ENCODE peak calls at places on chromosomes 11 and 22, in eight cellular contexts. P, M, U, A, X, V, G and B are unnamed samples.

GRCh38 chr22:42229455-42230149 is 40.9 kb downstream of the TCF20 start:
- DNase-seq in V (no peak), X (no peak), P (no peak), A (no peak), U (no peak), G (no peak), M (no peak), B (no peak)

GRCh38 chr11:117684731-117685130 is 112.3 kb downstream of the DSCAML1 start:
- DNase-seq in P (no peak), M (no peak), V (no peak), X (no peak), U (no peak), A (no peak), G (no peak), B (no peak)

GRCh38 chr11:124446926-124447325 is 1.4 kb upstream of the OR8B8 start:
- DNase-seq in G (no peak), X (no peak), M (no peak), A (no peak), V (no peak), U (no peak), P (no peak), B (no peak)

GRCh38 chr11:12137938-12138731 is 27.7 kb downstream of the MICAL2 start:
- DNase-seq in U (no peak), X (peak), M (no peak), A (no peak), V (peak), P (no peak), G (no peak), B (peak)

GRCh38 chr11:2378527-2379210 is 1.6 kb downstream of the CD81 start:
- DNase-seq in A (peak), U (no peak), P (peak), M (peak), X (peak), G (no peak), V (no peak), B (no peak)

GRCh38 chr11:70623906-70624597 is 225.7 kb downstream of the CTTN start:
- DNase-seq in G (no peak), X (no peak), V (no peak), P (no peak), A (no peak), U (no peak), M (no peak), B (no peak)

GRCh38 chr22:20080445-20080775 is 369 bp downstream of the DGCR8 start:
- DNase-seq in P (peak), X (no peak), A (peak), U (peak), M (peak), G (peak), V (peak), B (peak)

GRCh38 chr22:21791635-21792625 is 56.3 kb upstream of the YPEL1 start:
- DNase-seq in V (peak), G (no peak), A (no peak), U (no peak), M (no peak), X (no peak), P (no peak), B (peak)

GRCh38 chr11:126857860-126858808 is 142.4 kb downstream of the KIRREL3 start:
- DNase-seq in A (no peak), X (no peak), G (no peak), M (peak), V (no peak), U (no peak), P (no peak), B (no peak)

GRCh38 chr11:47259178-47259977 is 1.6 kb downstream of the NR1H3 start:
- DNase-seq in G (peak), A (no peak), P (no peak), U (peak), M (no peak), X (no peak), V (no peak), B (no peak)

GRCh38 chr22:49372111-49372529 is 455.6 kb downstream of the BRD1 start:
- DNase-seq in P (no peak), V (no peak), X (no peak), A (no peak), U (no peak), M (no peak), G (no peak), B (no peak)

GRCh38 chr11:125174057-125174456 is 9.5 kb downstream of the PKNOX2 start:
- DNase-seq in P (no peak), U (no peak), V (no peak), M (no peak), A (no peak), X (no peak), G (no peak), B (no peak)

GRCh38 chr11:75570559-75571139 is 8.6 kb downstream of the SERPINH1 start:
- DNase-seq in P (no peak), M (peak), X (no peak), A (no peak), U (no peak), V (no peak), G (no peak), B (no peak)

GRCh38 chr11:93700830-93701229 is 39.3 kb downstream of the CEP295 start:
- DNase-seq in U (no peak), X (no peak), P (no peak), M (no peak), V (peak), G (no peak), A (no peak), B (no peak)

GRCh38 chr22:19733755-19734154 is 10.4 kb downstream of the GP1BB start:
- DNase-seq in G (no peak), A (no peak), U (no peak), X (no peak), P (no peak), V (no peak), M (no peak), B (no peak)

GRCh38 chr11:46247664-46248063 is 29.8 kb upstream of the CREB3L1 start:
- DNase-seq in A (no peak), P (no peak), U (peak), V (peak), X (peak), M (peak), G (peak), B (no peak)

GRCh38 chr11:36456136-36456535 is 53.9 kb downstream of the TRAF6 start:
- DNase-seq in U (no peak), M (no peak), X (no peak), A (no peak), V (no peak), G (no peak), P (no peak), B (no peak)

GRCh38 chr11:2988361-2988762 is 3.8 kb downstream of the NAP1L4 start:
- DNase-seq in A (no peak), X (no peak), P (no peak), G (no peak), M (no peak), V (no peak), U (no peak), B (no peak)

GRCh38 chr11:44760917-44761545 is 34.3 kb downstream of the TSPAN18 start:
- DNase-seq in V (peak), P (no peak), U (peak), G (no peak), M (no peak), A (peak), X (peak), B (no peak)

GRCh38 chr11:69950120-69950519 is 128.0 kb upstream of the ANO1 start:
- DNase-seq in X (peak), U (no peak), P (no peak), M (no peak), V (peak), G (no peak), A (peak), B (no peak)

GRCh38 chr22:42300286-42301071 is 30.0 kb upstream of the TCF20 start:
- DNase-seq in V (no peak), A (no peak), M (no peak), U (no peak), G (peak), X (no peak), P (no peak), B (no peak)

GRCh38 chr11:66327171-66328035 is 8.8 kb downstream of the RIN1 start:
- DNase-seq in M (no peak), A (no peak), P (no peak), G (no peak), V (peak), U (no peak), X (peak), B (no peak)

GRCh38 chr11:12540075-12540685 is 134.0 kb upstream of the TEAD1 start:
- DNase-seq in X (peak), G (no peak), V (peak), M (no peak), P (no peak), A (no peak), U (no peak), B (no peak)

GRCh38 chr11:35529971-35530495 is 4.6 kb upstream of the PAMR1 start:
- DNase-seq in G (no peak), P (peak), X (peak), V (peak), A (peak), M (no peak), U (no peak), B (no peak)

GRCh38 chr22:40182231-40182835 is 4.6 kb downstream of the TNRC6B start:
- DNase-seq in A (no peak), G (no peak), M (no peak), V (no peak), X (no peak), P (no peak), U (no peak), B (no peak)

GRCh38 chr22:17628304-17629166 is at the start of gene ATP6V1E1:
- DNase-seq in M (peak), A (peak), X (peak), U (peak), G (peak), P (peak), V (peak), B (peak)

GRCh38 chr11:62124186-62125113 is 639 bp downstream of the INCENP start:
- DNase-seq in U (peak), X (peak), G (no peak), P (peak), M (no peak), A (no peak), V (peak), B (no peak)

GRCh38 chr11:10587995-10588394 is 19.5 kb upstream of the LYVE1 start:
- DNase-seq in G (no peak), U (no peak), V (no peak), M (no peak), X (no peak), P (no peak), A (no peak), B (no peak)
- H3K27ac ChIP-seq in G (no peak), U (no peak), V (no peak), M (no peak), X (no peak), P (no peak), A (peak), B (no peak)

DNA sequence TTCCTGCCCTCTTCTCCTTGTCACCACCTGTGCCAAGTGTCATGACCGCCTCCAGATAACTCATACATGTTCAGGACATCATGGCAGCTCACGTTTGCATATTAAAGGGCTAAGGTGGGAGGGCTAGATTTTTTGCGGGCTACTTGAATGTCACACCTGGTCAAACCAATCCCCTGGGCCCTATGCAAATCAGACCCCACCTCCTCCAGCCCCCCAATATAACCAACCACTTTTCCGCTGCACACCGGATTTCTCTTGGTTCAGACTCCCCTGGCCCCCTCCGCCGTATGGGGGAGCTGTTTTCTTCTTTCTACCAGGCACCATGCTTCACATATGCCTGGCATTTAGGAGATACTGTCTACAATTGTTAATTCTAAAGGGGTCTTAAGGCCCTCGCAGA is 12.6 kb downstream of the UPB1 start:
- DNase-seq in X (no peak), G (no peak), U (peak), V (no peak), M (no peak), A (no peak), P (no peak), B (no peak)
- H3K27ac ChIP-seq in X (no peak), G (no peak), U (peak), V (no peak), M (no peak), A (no peak), P (no peak), B (no peak)

GRCh38 chr22:31919730-31920129 is 24.6 kb upstream of the YWHAH start:
- DNase-seq in A (no peak), P (no peak), G (no peak), X (no peak), V (no peak), U (no peak), M (no peak), B (no peak)

GRCh38 chr22:31917227-31917921 is 27.0 kb upstream of the YWHAH start:
- DNase-seq in U (no peak), M (no peak), G (no peak), P (no peak), V (no peak), X (no peak), A (peak), B (peak)

GRCh38 chr22:31912402-31912733 is 32.0 kb upstream of the YWHAH start:
- DNase-seq in M (no peak), X (no peak), A (no peak), P (no peak), U (no peak), V (no peak), G (no peak), B (no peak)

GRCh38 chr22:31911565-31912401 is 32.6 kb upstream of the YWHAH start:
- DNase-seq in X (no peak), M (no peak), P (no peak), U (no peak), G (no peak), V (no peak), A (no peak), B (no peak)

DNA sequence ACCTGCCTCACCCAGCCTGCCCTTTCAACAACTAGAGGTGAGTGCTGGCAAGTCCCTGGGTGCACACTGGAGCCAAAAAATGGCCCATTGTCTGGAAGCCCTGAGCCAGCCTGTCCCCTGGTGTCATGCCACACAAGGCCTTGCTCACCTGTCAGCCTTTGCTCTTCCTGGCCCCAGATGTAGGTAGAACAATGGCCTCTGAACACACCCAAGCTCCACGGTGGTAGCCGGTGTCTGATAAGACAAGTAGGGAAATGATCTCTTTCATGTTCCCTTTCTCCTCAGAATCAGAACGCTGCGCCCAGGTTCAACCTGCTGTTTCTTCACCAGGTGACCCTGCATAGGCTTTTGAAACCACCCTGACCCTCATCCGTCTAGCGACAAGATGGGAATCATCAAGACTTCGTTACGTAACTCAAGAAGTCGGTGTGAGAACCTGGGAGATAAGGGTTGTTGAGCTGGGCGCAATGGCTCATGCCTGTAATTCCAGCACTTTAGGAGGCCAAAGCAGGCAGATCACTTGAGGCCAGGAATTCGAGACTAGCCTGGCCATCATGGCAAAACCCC is 28.8 kb upstream of the YWHAH start:
- DNase-seq in U (no peak), M (no peak), X (no peak), A (no peak), V (no peak), P (no peak), G (no peak), B (no peak)
- H3K27ac ChIP-seq in U (no peak), M (no peak), X (no peak), A (no peak), V (no peak), P (no peak), G (no peak), B (no peak)

DNA sequence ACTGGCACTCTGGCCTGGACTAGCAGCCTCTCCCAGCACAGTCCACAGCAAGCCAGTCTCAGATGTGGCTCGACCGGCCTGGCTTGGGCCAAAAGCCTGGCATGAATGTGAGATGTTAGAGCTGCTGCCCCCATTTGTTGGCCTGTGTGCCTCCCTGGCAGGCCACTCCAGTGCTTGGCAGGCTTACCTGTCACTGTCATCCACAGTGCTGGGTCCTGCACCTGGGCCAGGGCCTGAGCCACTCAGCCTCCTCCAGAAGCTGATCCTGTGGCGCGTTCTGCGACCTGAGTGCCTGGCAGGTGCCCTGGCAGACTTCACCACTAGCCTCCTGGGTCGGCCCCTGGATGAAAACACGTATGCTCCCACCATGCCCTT is 36.1 kb downstream of the RRP8 start:
- DNase-seq in V (no peak), G (no peak), P (no peak), M (no peak), X (no peak), A (no peak), U (no peak), B (no peak)
- H3K27ac ChIP-seq in V (no peak), G (no peak), P (peak), M (no peak), X (no peak), A (no peak), U (no peak), B (peak)

DNA sequence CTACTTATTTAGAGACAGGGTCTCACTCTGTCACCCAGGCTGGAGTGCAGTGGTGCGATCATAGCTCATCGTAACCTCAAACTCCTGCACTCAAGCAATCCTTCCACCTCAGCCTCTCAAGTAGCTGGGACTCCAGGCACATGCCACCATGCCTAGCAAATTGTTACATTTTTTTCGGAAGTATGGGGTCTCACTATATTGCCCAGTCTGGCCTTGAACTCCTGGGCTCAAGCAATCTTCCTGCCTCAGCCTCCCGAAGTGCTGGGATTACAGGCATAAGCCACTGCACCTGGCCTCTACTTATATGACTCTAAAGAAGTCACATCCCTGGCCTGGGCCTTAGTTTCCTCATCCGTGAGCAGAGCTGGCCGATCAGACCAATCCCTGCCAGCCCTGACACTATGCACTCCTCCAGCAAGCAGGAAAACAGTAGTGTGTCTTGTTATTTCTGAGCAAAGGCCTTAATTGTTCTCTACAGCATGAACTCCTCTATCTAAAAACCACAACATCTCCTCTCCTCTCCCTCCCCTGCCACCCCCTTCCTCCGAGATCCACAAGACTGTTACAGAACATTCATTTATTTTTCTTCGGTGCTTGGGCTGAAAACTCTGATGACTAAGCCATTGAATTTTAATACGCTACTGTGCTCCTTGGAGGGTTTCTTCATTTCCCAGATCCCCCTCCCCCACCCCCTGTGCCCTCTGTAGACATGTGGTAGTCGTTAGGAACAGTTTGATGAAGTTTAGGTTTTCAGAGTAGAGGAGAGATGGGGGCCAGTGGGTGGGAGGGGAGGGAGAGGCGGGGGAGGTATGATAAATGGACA is 91.5 kb downstream of the ABTB2 start:
- DNase-seq in V (peak), M (no peak), G (no peak), A (peak), X (peak), P (peak), U (no peak), B (peak)
- H3K27ac ChIP-seq in V (peak), M (peak), G (no peak), A (peak), X (no peak), P (peak), U (no peak), B (peak)

GRCh38 chr22:30312053-30312452 is 14.7 kb downstream of the TBC1D10A start:
- DNase-seq in X (peak), M (no peak), P (no peak), U (no peak), G (no peak), A (peak), V (peak), B (no peak)
- H3K27ac ChIP-seq in X (no peak), M (no peak), P (peak), U (no peak), G (no peak), A (peak), V (no peak), B (peak)